ENCODE peak calls at places on chromosomes 16 and 17, in seven cellular contexts. Q, H, W, Z, M, F and S are unnamed samples.

GRCh38 chr17:35119370-35120185 is at the start of gene RAD51D:
- DNase-seq in H (peak; percentile 76), F (peak; percentile 42), W (peak; percentile 61), M (peak; percentile 76), Q (peak; percentile 75), Z (peak; percentile 81), S (peak; percentile 66)

GRCh38 chr16:28218109-28218508 is 6.3 kb upstream of the XPO6 start:
- DNase-seq in W (peak; percentile 74), M (peak; percentile 73), F (peak; percentile 19), Q (peak; percentile 40), H (peak; percentile 55), Z (peak; percentile 49), S (peak; percentile 73)

GRCh38 chr17:33396818-33397217 is 103.7 kb upstream of the ASIC2 start:
- DNase-seq in F (no peak), M (no peak), H (no peak), Q (no peak), W (no peak), Z (no peak), S (no peak)

GRCh38 chr17:51487947-51488346 is 227.6 kb downstream of the UTP18 start:
- DNase-seq in M (no peak), Q (no peak), H (no peak), W (no peak), F (no peak), Z (peak; percentile 55), S (no peak)

GRCh38 chr17:1627219-1627986 is 1.2 kb downstream of the SLC43A2 start:
- DNase-seq in Z (no peak), F (no peak), Q (no peak), W (peak; percentile 26), H (no peak), M (no peak), S (no peak)

GRCh38 chr17:80789356-80789902 is 202.2 kb upstream of the CHMP6 start:
- DNase-seq in W (peak; percentile 97), M (peak; percentile 91), F (no peak), Z (peak; percentile 57), H (no peak), Q (no peak), S (peak; percentile 89)

GRCh38 chr16:75621170-75621477 is 2.0 kb downstream of the ADAT1 start:
- DNase-seq in F (no peak), W (peak; percentile 67), H (no peak), Z (peak; percentile 44), M (peak; percentile 41), Q (peak; percentile 9), S (peak; percentile 63)

GRCh38 chr16:87570938-87571867 is 31.1 kb upstream of the JPH3 start:
- DNase-seq in F (peak; percentile 52), Q (no peak), M (peak; percentile 77), Z (peak; percentile 76), W (peak; percentile 67), H (no peak), S (peak; percentile 75)

GRCh38 chr16:58127033-58127556 is 2.1 kb downstream of the CFAP20 start:
- DNase-seq in H (no peak), F (no peak), Z (peak; percentile 65), Q (peak; percentile 33), W (peak; percentile 60), M (peak; percentile 82), S (peak; percentile 75)

GRCh38 chr17:50956409-50956749 is 90.2 kb upstream of the TOB1 start:
- DNase-seq in Z (no peak), W (no peak), Q (no peak), H (no peak), F (no peak), M (no peak), S (no peak)

GRCh38 chr17:11244781-11245180 is 3.8 kb downstream of the SHISA6 start:
- DNase-seq in W (no peak), M (no peak), Q (no peak), H (no peak), F (no peak), Z (no peak), S (no peak)

GRCh38 chr16:17258848-17259713 is 211.7 kb downstream of the XYLT1 start:
- DNase-seq in M (no peak), W (peak; percentile 9), H (no peak), Z (peak; percentile 8), F (no peak), Q (peak; percentile 87), S (no peak)

GRCh38 chr16:8660841-8661301 is 13.5 kb upstream of the ABAT start:
- DNase-seq in F (peak; percentile 61), M (peak; percentile 68), W (peak; percentile 50), H (peak; percentile 13), Q (peak; percentile 49), Z (peak; percentile 72), S (peak; percentile 66)

GRCh38 chr16:66651474-66651765 is 45.1 kb downstream of the CMTM4 start:
- DNase-seq in W (no peak), H (no peak), Q (no peak), F (no peak), Z (no peak), M (no peak), S (no peak)
- H3K4me3 ChIP-seq in W (no peak overlapping the region), H (peak overlapping the region; percentile 35), Q (no peak overlapping the region), F (no peak overlapping the region), Z (peak overlapping the region; percentile 43), M (no peak overlapping the region), S (no peak overlapping the region)

DNA sequence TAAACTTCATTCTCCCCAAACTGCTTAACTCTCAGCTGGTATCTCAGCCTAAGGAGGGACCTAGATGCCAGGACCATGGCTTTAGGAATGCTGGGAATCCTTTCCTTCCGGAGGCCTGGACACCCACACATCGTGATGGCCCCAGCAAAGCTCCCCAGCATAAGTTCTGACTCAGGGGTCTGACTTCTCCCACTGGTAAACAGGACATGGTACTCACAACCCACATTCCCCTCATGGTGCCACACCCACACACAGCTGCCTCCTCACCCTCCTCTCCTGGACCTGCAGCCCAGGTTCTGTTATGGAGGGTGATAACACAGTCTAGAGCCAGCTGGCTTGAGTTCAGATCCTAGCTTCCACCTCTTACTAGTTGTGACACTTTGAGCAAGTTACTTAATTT is 710 bp upstream of the RNF227 start:
- DNase-seq in Q (no peak), W (peak; percentile 26), H (no peak), M (peak; percentile 57), Z (no peak), F (no peak), S (peak; percentile 60)
- H3K4me3 ChIP-seq in Q (no peak overlapping the region), W (peak overlapping the region; percentile 58), H (peak overlapping the region; percentile 79), M (no peak overlapping the region), Z (no peak overlapping the region), F (no peak overlapping the region), S (no peak overlapping the region)

GRCh38 chr17:61639818-61640217 is 48.8 kb upstream of the NACA2 start:
- DNase-seq in F (no peak), W (no peak), M (no peak), H (no peak), Q (no peak), Z (no peak), S (no peak)
- H3K4me3 ChIP-seq in F (no peak overlapping the region), W (no peak overlapping the region), M (no peak overlapping the region), H (no peak overlapping the region), Q (no peak overlapping the region), Z (no peak overlapping the region), S (no peak overlapping the region)

DNA sequence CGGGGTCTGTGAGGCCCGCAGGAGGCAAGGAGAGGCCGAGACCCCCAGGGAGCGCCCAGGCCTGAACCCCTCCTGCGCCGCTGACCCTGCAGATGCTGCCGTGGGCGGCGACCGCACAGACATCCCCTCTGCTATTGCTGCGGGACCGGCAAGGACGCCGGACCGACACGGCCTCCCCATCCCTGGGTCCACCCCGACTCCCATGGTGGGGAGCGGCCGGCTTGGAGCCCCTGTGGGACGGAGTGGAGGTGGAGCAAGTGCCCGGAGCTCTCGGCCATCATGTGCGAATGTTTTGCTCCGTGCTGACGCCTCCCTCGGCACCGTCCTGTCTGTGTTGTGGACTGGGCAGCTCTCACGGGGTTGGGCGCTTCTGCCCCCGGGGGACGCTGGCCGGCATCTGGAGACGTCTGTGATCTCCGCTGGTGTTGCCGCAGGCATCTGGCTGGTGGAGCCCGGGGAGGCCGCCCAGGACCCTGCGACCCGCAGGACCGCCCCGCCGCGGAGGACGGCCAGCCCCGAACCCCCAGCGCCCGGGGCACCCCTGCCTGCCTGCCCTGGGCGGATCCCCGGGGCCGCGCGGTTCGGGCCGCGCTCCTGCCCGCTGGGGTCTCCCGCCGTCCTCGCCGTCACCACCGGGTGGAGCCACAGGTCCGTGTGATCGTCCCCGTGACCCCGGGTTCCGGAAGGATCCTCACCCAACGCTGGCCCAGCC is 12.8 kb upstream of the GNG13 start:
- DNase-seq in H (peak; percentile 29), M (peak; percentile 34), Q (no peak), F (no peak), Z (no peak), W (peak; percentile 17), S (peak; percentile 24)
- H3K4me3 ChIP-seq in H (no peak overlapping the region), M (no peak overlapping the region), Q (no peak overlapping the region), F (no peak overlapping the region), Z (peak overlapping the region; percentile 43), W (peak overlapping the region; percentile 27), S (no peak overlapping the region)

GRCh38 chr17:75844530-75845057 is 390 bp upstream of the UNC13D start:
- DNase-seq in M (no peak), H (no peak), F (peak; percentile 81), Q (no peak), Z (peak; percentile 76), W (no peak), S (no peak)
- H3K4me3 ChIP-seq in M (no peak overlapping the region), H (peak overlapping the region; percentile 93), F (no peak overlapping the region), Q (no peak overlapping the region), Z (peak overlapping the region; percentile 5), W (peak overlapping the region; percentile 32), S (no peak overlapping the region)

GRCh38 chr17:29177871-29178749 is 2.1 kb downstream of the MYO18A start:
- DNase-seq in M (peak; percentile 33), H (no peak), W (no peak), Z (peak; percentile 61), Q (no peak), F (no peak), S (no peak)
- H3K4me3 ChIP-seq in M (no peak overlapping the region), H (no peak overlapping the region), W (peak overlapping the region; percentile 66), Z (peak overlapping the region; percentile 60), Q (no peak overlapping the region), F (no peak overlapping the region), S (no peak overlapping the region)

GRCh38 chr17:75975757-75976174 is 3.2 kb downstream of the ACOX1 start:
- DNase-seq in W (no peak), F (no peak), Z (no peak), M (no peak), Q (no peak), H (no peak), S (no peak)
- H3K4me3 ChIP-seq in W (peak overlapping the region; percentile 12), F (no peak overlapping the region), Z (no peak overlapping the region), M (no peak overlapping the region), Q (no peak overlapping the region), H (no peak overlapping the region), S (peak overlapping the region; percentile 10)